ENCODE peak calls at places on chromosome 13, in six cellular contexts. M is neuronal stem cell, Q is mesendoderm, A is IMR-90, U is H1, F is mesenchymal stem cell. L is an unnamed sample.
A peak's percentile ranks its signal among the peaks of the same experiment; 100 is the strongest.

GRCh38 chr13:24159921-24160324 is 597 bp upstream of the SPATA13 start:
- DNase-seq in M (no peak), Q (peak; percentile 67), A (no peak), U (peak; percentile 70), F (no peak), L (peak; percentile 25)

GRCh38 chr13:65789815-65790214 is 1440.3 kb downstream of the PCDH9 start:
- DNase-seq in M (no peak), Q (no peak), A (peak; percentile 59), U (no peak), F (peak; percentile 13), L (no peak)

GRCh38 chr13:49502954-49503353 is 7.2 kb downstream of the PHF11 start:
- DNase-seq in M (no peak), Q (no peak), A (peak; percentile 77), U (no peak), F (peak; percentile 21), L (no peak)

GRCh38 chr13:51004111-51004865 is 94.7 kb downstream of the RNASEH2B start:
- DNase-seq in M (no peak), Q (no peak), A (no peak), U (no peak), F (no peak), L (no peak)

GRCh38 chr13:66518068-66518467 is 712.1 kb downstream of the PCDH9 start:
- DNase-seq in M (no peak), Q (no peak), A (no peak), U (no peak), F (no peak), L (no peak)

GRCh38 chr13:24220086-24220703 is 59.7 kb downstream of the SPATA13 start:
- DNase-seq in M (peak; percentile 78), Q (peak; percentile 90), A (peak; percentile 88), U (no peak), F (peak; percentile 86), L (peak; percentile 59)

GRCh38 chr13:59638404-59638803 is 525.3 kb downstream of the DIAPH3 start:
- DNase-seq in M (no peak), Q (no peak), A (no peak), U (no peak), F (no peak), L (no peak)

GRCh38 chr13:53844747-53845146 is 816.1 kb downstream of the OLFM4 start:
- DNase-seq in M (no peak), Q (no peak), A (no peak), U (no peak), F (no peak), L (no peak)

GRCh38 chr13:109271991-109272454 is 514.4 kb downstream of the IRS2 start:
- DNase-seq in M (no peak), Q (peak; percentile 45), A (no peak), U (no peak), F (peak; percentile 51), L (peak; percentile 66)

GRCh38 chr13:24087611-24088235 is 72.8 kb upstream of the SPATA13 start:
- DNase-seq in M (no peak), Q (no peak), A (no peak), U (no peak), F (no peak), L (no peak)

GRCh38 chr13:35016362-35017148 is 74.5 kb downstream of the NBEA start:
- DNase-seq in M (no peak), Q (no peak), A (no peak), U (no peak), F (no peak), L (no peak)

GRCh38 chr13:25783076-25783475 is 268.7 kb downstream of the SHISA2 start:
- DNase-seq in M (no peak), Q (no peak), A (no peak), U (no peak), F (no peak), L (no peak)

GRCh38 chr13:34654203-34654602 is 287.9 kb upstream of the NBEA start:
- DNase-seq in M (no peak), Q (peak; percentile 58), A (no peak), U (no peak), F (no peak), L (no peak)

GRCh38 chr13:83248751-83249150 is 633.5 kb downstream of the SLITRK1 start:
- DNase-seq in M (no peak), Q (no peak), A (no peak), U (no peak), F (no peak), L (no peak)

GRCh38 chr13:67117010-67117550 is 113.1 kb downstream of the PCDH9 start:
- DNase-seq in M (peak; percentile 52), Q (no peak), A (no peak), U (no peak), F (no peak), L (no peak)

GRCh38 chr13:25085125-25085742 is 10.7 kb upstream of the PABPC3 start:
- DNase-seq in M (peak; percentile 17), Q (peak; percentile 70), A (peak; percentile 26), U (no peak), F (peak; percentile 29), L (peak; percentile 67)

GRCh38 chr13:73991384-73991783 is 142.8 kb downstream of the KLF12 start:
- DNase-seq in M (no peak), Q (no peak), A (no peak), U (no peak), F (no peak), L (no peak)

DNA sequence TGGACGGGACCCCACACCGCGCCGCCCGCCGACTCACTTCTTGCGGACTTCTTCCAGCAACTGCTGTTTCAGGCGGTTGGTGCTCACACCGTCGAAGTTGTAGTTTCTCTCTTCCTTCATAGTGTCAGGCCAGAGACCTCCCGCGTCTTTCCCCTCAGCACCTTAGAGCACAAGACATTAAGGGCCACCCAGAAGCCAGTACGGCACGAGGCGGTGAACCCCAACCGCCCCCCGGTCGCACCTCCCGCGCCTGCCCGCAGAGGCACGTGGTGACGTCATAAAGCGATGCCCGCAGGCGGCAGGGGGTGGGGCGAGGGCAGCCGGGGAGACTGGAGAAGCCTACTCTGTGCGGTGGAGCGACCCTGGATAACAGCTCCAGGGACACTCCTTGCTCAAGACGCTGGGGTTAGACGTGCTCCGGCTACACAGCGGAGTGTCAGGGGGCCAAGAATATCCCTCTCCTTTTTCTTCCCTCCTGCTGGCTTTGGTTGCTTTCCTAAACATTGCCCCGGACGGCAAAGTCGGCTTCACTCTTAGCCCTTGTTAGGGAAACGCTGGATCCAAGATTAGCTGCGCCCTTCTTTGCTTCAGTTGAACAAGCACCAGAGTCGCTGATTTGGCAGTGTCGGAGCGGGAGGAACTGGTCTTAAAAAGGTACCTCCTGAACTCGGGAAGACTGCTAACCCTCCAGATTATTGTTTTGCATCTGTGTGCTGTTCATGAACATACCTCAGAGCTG is at the start of gene CCDC169:
- DNase-seq in M (peak; percentile 65), Q (peak; percentile 89), A (peak; percentile 51), U (peak; percentile 94), F (peak; percentile 79), L (peak; percentile 87)
- H3K18ac ChIP-seq in M (peak within 1 kb of the TSS; percentile 92), Q (no peak within 1 kb of the TSS), A (peak within 1 kb of the TSS; percentile 68), U (peak within 1 kb of the TSS; percentile 94), F (peak within 1 kb of the TSS; percentile 25), L (peak within 1 kb of the TSS; percentile 88)

GRCh38 chr13:46478641-46479040 is 74.3 kb upstream of the LRCH1 start:
- DNase-seq in M (no peak), Q (no peak), A (no peak), U (no peak), F (no peak), L (peak; percentile 23)
- H3K4me1 ChIP-seq in M (no peaks in the 10 kb centered on the region), Q (no peaks in the 10 kb centered on the region), A (no peaks in the 10 kb centered on the region), U (no peaks in the 10 kb centered on the region), F (no peaks in the 10 kb centered on the region), L (peaks cover 10% of the 10 kb centered on the region)

GRCh38 chr13:27919934-27920676 is at the start of gene PDX1:
- DNase-seq in M (peak; percentile 48), Q (peak; percentile 71), A (no peak), U (peak; percentile 81), F (no peak), L (no peak)

GRCh38 chr13:27921961-27922910 is 2.4 kb downstream of the PDX1 start:
- DNase-seq in M (peak; percentile 9), Q (no peak), A (no peak), U (peak; percentile 66), F (no peak), L (no peak)

GRCh38 chr13:27921421-27921960 is 1.7 kb downstream of the PDX1 start:
- DNase-seq in M (peak; percentile 11), Q (no peak), A (no peak), U (peak; percentile 70), F (no peak), L (no peak)

GRCh38 chr13:27919299-27919933 is 384 bp upstream of the PDX1 start:
- DNase-seq in M (no peak), Q (no peak), A (no peak), U (no peak), F (no peak), L (no peak)

DNA sequence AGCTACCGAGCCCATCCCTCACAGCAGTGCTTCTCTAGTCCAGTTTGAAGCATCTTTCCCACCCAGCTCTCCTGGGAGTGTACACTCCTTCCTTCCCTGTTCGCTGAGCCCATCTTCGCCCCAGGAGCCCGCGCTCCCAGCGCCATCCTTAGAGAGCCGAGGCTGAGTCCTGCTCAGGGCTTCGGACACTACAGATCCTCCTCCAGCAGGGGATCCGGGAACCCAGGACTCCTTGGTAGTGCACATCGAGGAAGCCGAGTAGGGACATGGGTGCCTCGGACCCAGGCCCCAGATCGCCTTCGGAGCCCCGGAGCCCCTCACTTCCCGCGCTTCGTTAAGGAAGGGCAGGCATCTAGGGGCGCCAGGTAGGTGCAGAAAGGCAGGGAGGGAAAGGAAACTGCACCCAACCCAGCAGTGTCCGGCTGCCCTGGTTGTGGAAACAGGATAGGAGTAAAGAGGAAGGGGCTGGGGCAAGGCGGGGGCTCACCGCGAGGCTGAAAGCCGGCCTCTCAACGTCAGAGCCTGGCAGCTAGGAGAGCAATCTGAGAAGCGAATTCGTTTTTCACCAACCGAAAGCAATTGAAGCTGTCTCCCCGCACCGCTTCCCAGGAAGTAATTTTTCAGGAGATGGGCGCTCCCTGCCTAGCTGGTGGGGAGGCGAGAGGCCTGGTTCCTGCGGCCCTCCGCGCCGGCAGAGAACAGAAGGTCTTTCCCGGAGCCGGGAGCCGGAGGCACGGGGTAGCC is 1.0 kb downstream of the PDX1 start:
- DNase-seq in M (peak; percentile 36), Q (peak; percentile 53), A (peak; percentile 6), U (peak; percentile 66), F (peak; percentile 45), L (no peak)
- H3K4me3 ChIP-seq in M (peak overlapping the region; percentile 11), Q (no peak overlapping the region), A (peak overlapping the region; percentile 9), U (no peak overlapping the region), F (peak overlapping the region; percentile 71), L (no peak overlapping the region)

GRCh38 chr13:102814793-102815192 is 15.9 kb downstream of the BIVM start:
- DNase-seq in M (no peak), Q (no peak), A (no peak), U (no peak), F (no peak), L (peak; percentile 45)

GRCh38 chr13:102814025-102814607 is 15.2 kb downstream of the BIVM start:
- DNase-seq in M (no peak), Q (no peak), A (no peak), U (no peak), F (no peak), L (no peak)

GRCh38 chr13:102815788-102816187 is 16.9 kb downstream of the BIVM start:
- DNase-seq in M (no peak), Q (no peak), A (no peak), U (no peak), F (no peak), L (no peak)

GRCh38 chr13:102816633-102817032 is 17.7 kb downstream of the BIVM start:
- DNase-seq in M (no peak), Q (no peak), A (no peak), U (no peak), F (no peak), L (no peak)

GRCh38 chr13:102812616-102813287 is 13.8 kb downstream of the BIVM start:
- DNase-seq in M (no peak), Q (peak; percentile 29), A (peak; percentile 15), U (no peak), F (peak; percentile 33), L (no peak)
- H3K18ac ChIP-seq in M (no peak overlapping the region), Q (no peak overlapping the region), A (no peak overlapping the region), U (no peak overlapping the region), F (no peak overlapping the region), L (peak overlapping the region; percentile 45)

GRCh38 chr13:113855931-113856715 is 7.8 kb downstream of the GAS6 start:
- DNase-seq in M (no peak), Q (no peak), A (no peak), U (peak; percentile 33), F (no peak), L (no peak)
- H3K4me1 ChIP-seq in M (peaks cover 27% of the 10 kb centered on the region), Q (peaks cover 14% of the 10 kb centered on the region), A (peaks cover 58% of the 10 kb centered on the region), U (peaks cover 13% of the 10 kb centered on the region), F (peaks cover 65% of the 10 kb centered on the region), L (peaks cover 16% of the 10 kb centered on the region)